ENCODE peak calls at places on chromosomes 4 and X, in ten cellular contexts. B, C, R, O, Z, D, F, S, V and U are unnamed samples.

GRCh38 chr4:36285784-36286480 is 4.5 kb downstream of the DTHD1 start:
- DNase-seq in B (no peak), Z (no peak), D (no peak), C (no peak), V (no peak), R (no peak), O (no peak), F (no peak), S (no peak), U (no peak)

GRCh38 chr4:62797221-62797620 is 1597.1 kb downstream of the ADGRL3 start:
- DNase-seq in F (no peak), B (no peak), R (no peak), V (no peak), Z (no peak), C (no peak), O (no peak), S (no peak), D (no peak), U (no peak)

GRCh38 chrX:53263597-53264094 is 17.7 kb downstream of the IQSEC2 start:
- DNase-seq in S (no peak), D (no peak), B (peak), O (no peak), F (peak), Z (no peak), C (no peak), R (peak), V (no peak), U (no peak)

GRCh38 chrX:52576946-52577345 is 60.1 kb upstream of the XAGE1B start:
- DNase-seq in D (no peak), R (no peak), C (no peak), S (no peak), B (no peak), V (no peak), F (no peak), O (peak), Z (no peak), U (no peak)

GRCh38 chr4:173414456-173414855 is 15.5 kb upstream of the SCRG1 start:
- DNase-seq in S (no peak), D (no peak), Z (no peak), O (no peak), R (no peak), C (no peak), V (no peak), F (no peak), B (no peak), U (no peak)

GRCh38 chr4:78395642-78396041 is 155.9 kb upstream of the ANXA3 start:
- DNase-seq in R (no peak), S (no peak), D (no peak), Z (no peak), O (no peak), V (no peak), B (no peak), F (no peak), C (no peak), U (no peak)

GRCh38 chrX:105424729-105425128 is 204.2 kb upstream of the TEX13A start:
- DNase-seq in B (no peak), O (no peak), C (no peak), Z (no peak), V (no peak), S (no peak), F (no peak), D (no peak), R (no peak), U (no peak)

GRCh38 chrX:3219667-3220066 is 126.8 kb downstream of the MXRA5 start:
- DNase-seq in B (no peak), Z (no peak), V (no peak), S (no peak), D (peak), O (no peak), C (no peak), R (no peak), F (no peak), U (no peak)

GRCh38 chr4:4364061-4364460 is 22.8 kb upstream of the NSG1 start:
- DNase-seq in B (no peak), O (no peak), F (no peak), C (no peak), R (no peak), V (no peak), S (no peak), D (no peak), Z (no peak), U (no peak)

GRCh38 chr4:107689912-107690587 is 30.0 kb downstream of the PAPSS1 start:
- DNase-seq in V (no peak), R (peak), O (no peak), Z (no peak), D (no peak), B (peak), S (no peak), F (peak), C (peak), U (no peak)

GRCh38 chr4:1765409-1766335 is 27.4 kb upstream of the FGFR3 start:
- DNase-seq in D (no peak), S (peak), V (no peak), O (no peak), R (no peak), F (peak), C (no peak), Z (no peak), B (no peak), U (no peak)

DNA sequence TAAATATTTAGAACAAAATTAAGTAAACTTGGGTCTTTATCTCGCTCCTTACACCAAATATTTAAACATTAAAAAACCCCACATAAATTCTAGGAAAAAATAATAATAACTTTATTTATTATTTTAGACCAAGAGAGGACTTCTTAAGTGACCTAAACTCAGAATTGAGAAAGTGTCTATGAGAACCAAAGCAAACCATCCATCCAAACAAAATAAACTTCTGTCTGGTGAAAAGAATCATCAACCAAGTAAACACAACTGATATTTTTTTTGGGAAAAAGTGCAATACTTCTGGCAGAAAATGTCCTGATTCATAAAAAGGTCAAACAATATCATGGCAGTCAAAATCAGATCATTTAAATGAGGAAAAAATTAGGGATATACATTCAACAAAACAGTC is 533.0 kb downstream of the SPRY1 start:
- DNase-seq in V (no peak), S (no peak), B (peak), Z (no peak), R (no peak), D (no peak), C (no peak), F (no peak), O (no peak), U (no peak)
- H3K4me3 ChIP-seq in V (no peak), S (no peak), B (no peak), Z (no peak), R (no peak), D (no peak), C (no peak), F (no peak), O (no peak), U (no peak)

DNA sequence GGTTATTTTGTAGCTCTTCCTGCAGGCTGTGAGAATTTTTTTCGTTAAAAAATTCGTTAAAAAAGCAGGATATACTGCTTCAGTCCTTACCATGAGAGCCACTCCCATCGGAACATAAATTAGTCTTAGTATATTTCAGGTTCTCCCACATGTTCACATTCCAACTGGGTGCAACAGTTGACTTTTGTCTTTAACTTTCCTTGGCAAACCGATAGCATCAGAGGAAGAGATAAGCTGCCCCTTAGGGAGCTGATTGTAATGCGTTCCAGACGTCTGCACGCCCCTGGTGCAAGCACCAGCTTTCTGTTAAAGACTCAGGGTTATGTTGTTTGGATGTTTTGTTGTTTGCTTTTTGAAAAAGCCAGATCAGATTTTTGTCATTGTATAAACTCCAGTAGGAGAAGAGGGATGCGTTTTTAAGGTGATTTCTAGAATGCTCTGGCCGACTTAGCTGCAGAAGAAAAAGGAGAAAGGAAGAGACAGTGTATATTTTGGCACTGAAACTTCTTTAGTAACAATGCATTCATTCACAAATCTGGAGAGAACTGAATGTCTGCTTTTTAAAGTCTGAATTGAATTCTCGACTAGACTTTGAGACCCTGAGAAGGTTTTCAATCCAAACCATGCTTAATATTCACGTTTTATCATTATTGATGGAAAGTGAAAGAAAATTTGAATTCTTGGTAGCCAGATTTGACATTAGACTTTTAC is 160.9 kb downstream of the CBR4 start:
- DNase-seq in O (peak), R (peak), V (no peak), B (peak), S (peak), D (no peak), Z (no peak), C (no peak), F (no peak), U (no peak)
- H3K4me3 ChIP-seq in O (peak), R (no peak), V (no peak), B (no peak), S (peak), D (no peak), Z (no peak), C (no peak), F (no peak), U (peak)

DNA sequence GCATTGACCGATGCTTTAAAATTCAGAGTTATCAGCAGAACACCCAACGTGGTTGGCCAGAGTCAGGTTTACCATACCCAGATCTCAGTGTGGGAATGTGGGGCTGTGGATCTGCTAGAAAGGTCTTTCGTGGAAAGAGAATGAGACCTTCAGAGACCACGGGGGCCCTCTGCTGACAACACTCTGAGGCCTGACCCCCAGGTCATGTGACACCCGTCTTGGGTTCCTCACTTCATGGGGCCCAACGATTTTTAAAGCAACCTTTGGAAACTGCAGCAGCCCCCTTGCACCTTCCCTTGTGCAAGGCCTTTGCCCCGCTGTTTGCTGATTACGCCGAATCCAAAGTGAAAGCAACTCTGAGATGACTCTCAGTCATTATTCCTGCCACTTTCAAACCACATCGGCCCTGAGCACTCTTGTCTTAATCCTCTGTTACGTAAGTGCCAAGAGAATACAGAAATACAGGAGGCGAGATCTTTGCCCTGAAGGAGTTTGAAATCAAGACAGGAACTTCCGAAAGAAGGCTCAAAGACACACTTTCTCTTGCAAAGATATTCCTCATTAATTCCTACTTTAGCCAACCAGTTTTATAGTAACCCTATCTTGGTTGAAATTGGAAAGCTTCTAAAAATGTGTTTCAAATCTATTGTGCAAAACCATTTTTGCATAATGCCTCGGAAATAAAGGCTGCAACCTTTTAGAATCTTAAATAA is 88.3 kb downstream of the EVC2 start:
- DNase-seq in R (no peak), D (no peak), C (peak), S (no peak), V (no peak), Z (no peak), B (no peak), O (no peak), F (no peak), U (no peak)
- H3K4me3 ChIP-seq in R (no peak), D (no peak), C (no peak), S (no peak), V (no peak), Z (no peak), B (no peak), O (no peak), F (no peak), U (no peak)

GRCh38 chrX:40090050-40090804 is 7.5 kb downstream of the BCOR start:
- DNase-seq in B (no peak), C (no peak), V (no peak), F (no peak), O (no peak), R (no peak), S (peak), Z (no peak), D (no peak), U (peak)

GRCh38 chrX:40091691-40092421 is 5.9 kb downstream of the BCOR start:
- DNase-seq in F (no peak), S (peak), O (no peak), B (no peak), C (no peak), R (no peak), D (no peak), Z (no peak), V (no peak), U (peak)

GRCh38 chrX:40088803-40089540 is 8.8 kb downstream of the BCOR start:
- DNase-seq in R (no peak), V (no peak), O (no peak), F (no peak), C (no peak), S (no peak), D (no peak), Z (no peak), B (no peak), U (no peak)

GRCh38 chrX:40092808-40093435 is 4.8 kb downstream of the BCOR start:
- DNase-seq in R (no peak), O (peak), D (no peak), V (no peak), F (no peak), Z (no peak), B (no peak), C (no peak), S (no peak), U (no peak)

GRCh38 chrX:40090961-40091360 is 6.8 kb downstream of the BCOR start:
- DNase-seq in B (no peak), C (no peak), R (no peak), F (no peak), S (peak), V (peak), D (no peak), Z (no peak), O (no peak), U (no peak)
- H3K4me3 ChIP-seq in B (no peak), C (no peak), R (no peak), F (no peak), S (peak), V (peak), D (no peak), Z (no peak), O (peak), U (peak)

DNA sequence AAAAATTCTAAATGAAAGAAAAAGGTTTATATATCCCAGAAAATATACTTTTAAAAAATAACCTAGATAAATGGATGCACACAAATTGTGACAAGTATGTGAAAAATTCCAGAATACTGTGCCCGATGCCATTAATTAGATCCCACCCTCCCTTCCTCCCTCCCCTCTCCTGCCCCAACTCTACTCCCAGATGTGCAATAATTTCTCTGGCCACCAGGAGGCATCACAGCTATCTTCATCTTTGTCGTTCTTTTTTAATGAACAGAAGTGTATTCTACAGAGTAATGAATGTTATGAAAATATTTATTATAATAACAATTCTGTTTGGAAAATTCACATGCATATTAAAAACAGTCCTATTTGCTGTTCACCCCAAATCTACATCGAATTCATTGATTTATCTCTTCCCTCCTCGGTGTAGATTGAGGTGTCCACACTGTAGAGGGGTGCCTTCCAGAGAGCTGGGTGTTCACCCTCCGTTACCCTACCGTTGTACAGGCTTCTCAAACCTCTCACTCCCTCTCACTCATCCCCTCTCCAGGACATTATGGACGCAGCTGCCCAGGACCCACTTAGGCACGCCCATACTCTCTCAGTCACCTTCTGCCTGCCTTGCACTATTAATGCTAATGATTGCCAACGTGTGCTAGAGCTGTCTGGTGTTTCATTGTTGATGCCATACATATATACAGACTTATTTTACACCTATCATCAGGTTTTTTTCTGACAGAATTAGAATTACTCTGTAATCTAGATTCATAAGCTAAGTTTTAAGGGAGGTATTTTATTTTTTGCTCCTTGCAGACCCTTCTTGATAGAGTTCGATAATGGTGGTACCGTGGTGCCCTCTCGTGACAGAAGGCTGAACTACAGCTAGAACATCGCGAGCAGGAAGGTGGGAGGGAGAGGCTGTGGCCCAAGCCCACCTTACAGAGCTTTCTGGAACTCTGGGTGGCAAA is 14.1 kb downstream of the RAB40AL start:
- DNase-seq in D (peak), O (peak), F (peak), C (no peak), B (peak), R (peak), V (peak), S (peak), Z (no peak), U (peak)
- H3K4me3 ChIP-seq in D (no peak), O (peak), F (peak), C (peak), B (no peak), R (peak), V (no peak), S (peak), Z (no peak), U (no peak)

DNA sequence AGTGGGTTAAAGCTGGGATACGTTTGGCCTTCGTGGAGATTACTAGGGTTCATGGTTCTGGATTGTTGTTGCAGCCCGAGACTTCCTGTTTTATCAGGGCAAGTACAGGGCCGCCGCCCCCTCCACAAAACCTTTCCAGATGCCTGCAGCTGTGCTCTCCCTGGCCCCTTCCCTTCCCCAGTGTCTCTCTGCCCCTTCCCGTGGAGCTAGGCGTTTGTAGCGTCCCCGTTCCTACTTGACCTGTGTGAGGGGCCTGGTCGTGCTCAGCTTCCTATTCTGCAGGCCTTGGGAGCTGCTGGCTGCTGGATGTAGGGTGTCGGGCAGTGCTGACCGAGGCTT is 1.4 kb downstream of the AKAP17A start:
- DNase-seq in S (no peak), B (peak), Z (no peak), D (no peak), R (no peak), V (peak), C (no peak), F (no peak), O (no peak), U (no peak)
- H3K4me3 ChIP-seq in S (peak), B (peak), Z (peak), D (peak), R (peak), V (peak), C (peak), F (peak), O (peak), U (peak)